ENCODE peak calls at places on chromosomes 11 and 22, in nine cellular contexts. X, R, H, G, Q, D, Z, M and Y are unnamed samples.

GRCh38 chr11:43582837-43583462 is 97.6 kb upstream of the HSD17B12 start:
- DNase-seq in X (no peak), R (no peak), H (no peak), G (no peak), Q (no peak), D (no peak), Z (no peak), M (no peak), Y (no peak)

GRCh38 chr11:73470036-73470624 is 93.9 kb downstream of the RELT start:
- DNase-seq in X (no peak), R (no peak), H (no peak), G (no peak), Q (no peak), D (no peak), Z (no peak), M (peak; percentile 50), Y (no peak)

GRCh38 chr11:113553905-113554304 is 78.7 kb upstream of the DRD2 start:
- DNase-seq in X (peak; percentile 18), R (peak; percentile 26), H (no peak), G (no peak), Q (no peak), D (no peak), Z (no peak), M (peak; percentile 5), Y (no peak)

GRCh38 chr11:34206598-34207300 is 101.3 kb downstream of the NAT10 start:
- DNase-seq in X (no peak), R (peak; percentile 44), H (no peak), G (no peak), Q (no peak), D (no peak), Z (peak; percentile 26), M (no peak), Y (no peak)

GRCh38 chr22:30265851-30266444 is 703 bp downstream of the OSM start:
- DNase-seq in X (peak; percentile 46), R (no peak), H (peak; percentile 87), G (no peak), Q (no peak), D (peak; percentile 77), Z (peak; percentile 84), M (no peak), Y (peak; percentile 87)

GRCh38 chr22:43136255-43136654 is 6.9 kb downstream of the MCAT start:
- DNase-seq in X (peak; percentile 50), R (no peak), H (peak; percentile 82), G (no peak), Q (no peak), D (no peak), Z (peak; percentile 13), M (peak; percentile 68), Y (peak; percentile 14)

GRCh38 chr11:78542007-78542406 is 32.7 kb downstream of the NARS2 start:
- DNase-seq in X (no peak), R (no peak), H (peak; percentile 34), G (no peak), Q (no peak), D (no peak), Z (no peak), M (no peak), Y (no peak)

GRCh38 chr22:42697542-42698013 is 23.1 kb downstream of the A4GALT start:
- DNase-seq in X (peak; percentile 91), R (peak; percentile 78), H (no peak), G (no peak), Q (peak; percentile 77), D (no peak), Z (no peak), M (no peak), Y (no peak)

GRCh38 chr11:96204721-96205459 is 138.1 kb downstream of the MAML2 start:
- DNase-seq in X (no peak), R (no peak), H (no peak), G (no peak), Q (no peak), D (no peak), Z (no peak), M (no peak), Y (peak; percentile 48)

GRCh38 chr11:27926981-27927481 is 180.9 kb downstream of the KIF18A start:
- DNase-seq in X (peak; percentile 89), R (peak; percentile 49), H (no peak), G (no peak), Q (peak; percentile 79), D (peak; percentile 56), Z (peak; percentile 24), M (peak; percentile 22), Y (no peak)

GRCh38 chr11:61277186-61277972 is 17.7 kb downstream of the VWCE start:
- DNase-seq in X (no peak), R (no peak), H (no peak), G (no peak), Q (no peak), D (no peak), Z (no peak), M (no peak), Y (no peak)

GRCh38 chr11:79243412-79244174 is 197.2 kb downstream of the TENM4 start:
- DNase-seq in X (peak; percentile 23), R (no peak), H (no peak), G (no peak), Q (no peak), D (no peak), Z (no peak), M (no peak), Y (no peak)

GRCh38 chr11:95152878-95153856 is 63.5 kb downstream of the ENDOD1 start:
- DNase-seq in X (no peak), R (no peak), H (no peak), G (no peak), Q (no peak), D (peak; percentile 44), Z (no peak), M (no peak), Y (peak; percentile 32)

GRCh38 chr22:46072981-46073682 is 77.2 kb upstream of the PPARA start:
- DNase-seq in X (no peak), R (peak; percentile 54), H (no peak), G (no peak), Q (no peak), D (no peak), Z (no peak), M (no peak), Y (no peak)

GRCh38 chr11:63804259-63804658 is 9.0 kb upstream of the SPINDOC start:
- DNase-seq in X (no peak), R (no peak), H (no peak), G (no peak), Q (no peak), D (no peak), Z (no peak), M (no peak), Y (no peak)

GRCh38 chr11:8694137-8694536 is 11.5 kb downstream of the RPL27A start:
- DNase-seq in X (no peak), R (no peak), H (no peak), G (no peak), Q (no peak), D (no peak), Z (no peak), M (no peak), Y (no peak)

GRCh38 chr22:44609589-44609988 is 92.4 kb upstream of the PRR5 start:
- DNase-seq in X (no peak), R (no peak), H (no peak), G (no peak), Q (no peak), D (no peak), Z (no peak), M (no peak), Y (no peak)

GRCh38 chr11:64544616-64545296 is 46.3 kb upstream of the SLC22A12 start:
- DNase-seq in X (no peak), R (no peak), H (no peak), G (no peak), Q (no peak), D (no peak), Z (no peak), M (no peak), Y (no peak)

GRCh38 chr22:19716041-19716828 is 1.9 kb downstream of the SEPTIN5 start:
- DNase-seq in X (no peak), R (no peak), H (no peak), G (no peak), Q (no peak), D (no peak), Z (no peak), M (no peak), Y (no peak)

GRCh38 chr11:27904358-27905055 is 203.4 kb downstream of the KIF18A start:
- DNase-seq in X (peak; percentile 76), R (peak; percentile 92), H (no peak), G (no peak), Q (peak; percentile 75), D (no peak), Z (no peak), M (no peak), Y (no peak)

GRCh38 chr22:44582016-44582415 is 84.0 kb upstream of the RTL6 start:
- DNase-seq in X (no peak), R (no peak), H (no peak), G (peak; percentile 10), Q (no peak), D (no peak), Z (no peak), M (no peak), Y (no peak)

GRCh38 chr22:29011200-29011867 is 50.3 kb downstream of the C22orf31 start:
- DNase-seq in X (no peak), R (no peak), H (no peak), G (no peak), Q (no peak), D (no peak), Z (no peak), M (no peak), Y (no peak)

GRCh38 chr11:6812391-6813005 is 13.0 kb upstream of the OR6A2 start:
- DNase-seq in X (peak; percentile 46), R (peak; percentile 37), H (peak; percentile 73), G (no peak), Q (peak; percentile 22), D (peak; percentile 6), Z (no peak), M (peak; percentile 68), Y (peak; percentile 29)

GRCh38 chr11:129248618-129249017 is 56.5 kb upstream of the ARHGAP32 start:
- DNase-seq in X (peak; percentile 58), R (peak; percentile 61), H (no peak), G (no peak), Q (peak; percentile 32), D (no peak), Z (no peak), M (no peak), Y (no peak)

GRCh38 chr11:125251956-125252355 is 87.4 kb downstream of the PKNOX2 start:
- DNase-seq in X (peak; percentile 54), R (no peak), H (no peak), G (no peak), Q (no peak), D (no peak), Z (no peak), M (no peak), Y (no peak)

GRCh38 chr11:94550513-94550912 is 6.8 kb downstream of the FUT4 start:
- DNase-seq in X (no peak), R (no peak), H (peak; percentile 25), G (no peak), Q (no peak), D (peak; percentile 21), Z (no peak), M (no peak), Y (no peak)